ENCODE peak calls at places on chromosomes 1 and 21, in five cellular contexts. E is head of caudate nucleus; Z is activated naive CD4-positive, alpha-beta T cell; H is GM13977; S is germinal center. F is an unnamed sample.

GRCh38 chr1:99994496-99994895 is 24.7 kb downstream of the SLC35A3 start:
- DNase-seq in E (no peak), Z (no peak), H (no peak), S (no peak), F (no peak)

GRCh38 chr21:36059823-36060158 is 535 bp downstream of the SETD4 start:
- DNase-seq in E (peak; percentile 36), Z (no peak), H (no peak), S (no peak), F (no peak)

GRCh38 chr1:224510880-224511645 is 76.5 kb upstream of the WDR26 start:
- DNase-seq in E (no peak), Z (no peak), H (no peak), S (no peak), F (no peak)

GRCh38 chr1:204945565-204945977 is 74.9 kb downstream of the NFASC start:
- DNase-seq in E (peak; percentile 42), Z (no peak), H (no peak), S (no peak), F (no peak)

GRCh38 chr1:7045897-7046296 is 260.6 kb downstream of the CAMTA1 start:
- DNase-seq in E (no peak), Z (no peak), H (no peak), S (no peak), F (no peak)

GRCh38 chr1:225823811-225824261 is 13.9 kb downstream of the EPHX1 start:
- DNase-seq in E (no peak), Z (no peak), H (no peak), S (no peak), F (no peak)

GRCh38 chr1:94011709-94012590 is 102.7 kb upstream of the GCLM start:
- DNase-seq in E (no peak), Z (no peak), H (no peak), S (no peak), F (peak; percentile 86)

GRCh38 chr1:111755321-111756123 is at the start of gene DDX20:
- DNase-seq in E (peak; percentile 91), Z (peak; percentile 83), H (peak; percentile 97), S (peak; percentile 97), F (peak; percentile 95)

GRCh38 chr1:33902486-33903209 is 38.8 kb downstream of the HMGB4 start:
- DNase-seq in E (no peak), Z (no peak), H (no peak), S (peak; percentile 71), F (no peak)

GRCh38 chr1:91792393-91793032 is 93.4 kb downstream of the TGFBR3 start:
- DNase-seq in E (no peak), Z (no peak), H (no peak), S (no peak), F (no peak)

GRCh38 chr1:37945743-37946702 is 830 bp downstream of the INPP5B start:
- DNase-seq in E (peak; percentile 40), Z (no peak), H (no peak), S (no peak), F (no peak)

GRCh38 chr1:110412576-110412975 is 5.1 kb upstream of the LAMTOR5 start:
- DNase-seq in E (peak; percentile 72), Z (peak; percentile 18), H (peak; percentile 65), S (peak; percentile 76), F (peak; percentile 78)

GRCh38 chr1:23617019-23617418 is 57.7 kb upstream of the ID3 start:
- DNase-seq in E (no peak), Z (no peak), H (no peak), S (no peak), F (no peak)

GRCh38 chr1:42035205-42035829 is 116.6 kb upstream of the HIVEP3 start:
- DNase-seq in E (peak; percentile 65), Z (peak; percentile 20), H (peak; percentile 90), S (peak; percentile 79), F (peak; percentile 26)

GRCh38 chr1:25064465-25065238 is 134.6 kb upstream of the RUNX3 start:
- DNase-seq in E (no peak), Z (no peak), H (no peak), S (no peak), F (no peak)

GRCh38 chr1:201628490-201628889 is 89.6 kb downstream of the NAV1 start:
- DNase-seq in E (peak; percentile 37), Z (no peak), H (no peak), S (no peak), F (no peak)

GRCh38 chr1:15123298-15123697 is 30.2 kb upstream of the TMEM51 start:
- DNase-seq in E (no peak), Z (no peak), H (no peak), S (no peak), F (no peak)

GRCh38 chr1:194684636-194685035 is 1498.2 kb upstream of the B3GALT2 start:
- DNase-seq in E (no peak), Z (no peak), H (no peak), S (no peak), F (no peak)

GRCh38 chr1:53048345-53048737 is 13.7 kb upstream of the PODN start:
- DNase-seq in E (no peak), Z (no peak), H (no peak), S (no peak), F (no peak)

GRCh38 chr1:221837886-221838285 is 96.0 kb upstream of the DUSP10 start:
- DNase-seq in E (no peak), Z (no peak), H (no peak), S (peak; percentile 21), F (peak; percentile 4)

GRCh38 chr1:115325876-115326275 is 12.2 kb downstream of the NGF start:
- DNase-seq in E (no peak), Z (no peak), H (no peak), S (no peak), F (no peak)

GRCh38 chr1:203207751-203208150 is 21.2 kb upstream of the CHI3L1 start:
- DNase-seq in E (no peak), Z (no peak), H (no peak), S (no peak), F (no peak)

GRCh38 chr1:233883671-233884070 is 20.8 kb upstream of the SLC35F3 start:
- DNase-seq in E (no peak), Z (no peak), H (no peak), S (no peak), F (no peak)

GRCh38 chr1:52955129-52955970 is 28.3 kb downstream of the SCP2 start:
- DNase-seq in E (no peak), Z (no peak), H (no peak), S (no peak), F (peak; percentile 39)